ENCODE peak calls at places on chromosomes 3 and 15, in four cellular contexts. D is aorta, N is cardiac muscle cell, C is fibroblast of lung. E is an unnamed sample.

GRCh38 chr3:28949580-28949979 is 331.3 kb upstream of the RBMS3 start:
- DNase-seq in D (no peak), N (no peak), C (no peak), E (no peak)

GRCh38 chr15:77037475-77038209 is 33.3 kb downstream of the TSPAN3 start:
- DNase-seq in D (peak), N (no peak), C (no peak), E (no peak)

GRCh38 chr3:37308247-37308646 is 133.9 kb upstream of the LRRFIP2 start:
- DNase-seq in D (no peak), N (peak), C (peak), E (no peak)

GRCh38 chr3:172649987-172650386 is 60.9 kb downstream of the NCEH1 start:
- DNase-seq in D (no peak), N (peak), C (no peak), E (no peak)

GRCh38 chr3:185630182-185630622 is 44.1 kb downstream of the SENP2 start:
- DNase-seq in D (peak), N (peak), C (peak), E (no peak)

GRCh38 chr15:51232581-51232980 is 105.8 kb downstream of the CYP19A1 start:
- DNase-seq in D (no peak), N (no peak), C (no peak), E (no peak)

GRCh38 chr3:147943265-147943945 is 534.2 kb downstream of the ZIC1 start:
- DNase-seq in D (no peak), N (peak), C (peak), E (no peak)

GRCh38 chr3:177459397-177459796 is 262.1 kb upstream of the TBL1XR1 start:
- DNase-seq in D (no peak), N (peak), C (peak), E (no peak)

GRCh38 chr3:32405155-32405554 is 13.5 kb downstream of the CMTM7 start:
- DNase-seq in D (no peak), N (peak), C (peak), E (no peak)

GRCh38 chr3:18812316-18812715 is 336.0 kb upstream of the KCNH8 start:
- DNase-seq in D (no peak), N (peak), C (peak), E (no peak)

GRCh38 chr3:126117786-126118185 is 33.9 kb upstream of the SLC41A3 start:
- DNase-seq in D (peak), N (no peak), C (no peak), E (no peak)

GRCh38 chr3:125143982-125144652 is 68.4 kb downstream of the SLC12A8 start:
- DNase-seq in D (no peak), N (peak), C (peak), E (no peak)

GRCh38 chr3:57791245-57791644 is 35.1 kb downstream of the SLMAP start:
- DNase-seq in D (no peak), N (peak), C (no peak), E (peak)

GRCh38 chr3:124142389-124142970 is 150.6 kb upstream of the ROPN1 start:
- DNase-seq in D (no peak), N (no peak), C (peak), E (no peak)

GRCh38 chr3:113514265-113514769 is 639 bp downstream of the SPICE1 start:
- DNase-seq in D (no peak), N (no peak), C (peak), E (no peak)

GRCh38 chr3:192409203-192409837 is 318.0 kb downstream of the FGF12 start:
- DNase-seq in D (peak), N (peak), C (peak), E (no peak)

GRCh38 chr3:187290561-187290960 is 976 bp downstream of the MASP1 start:
- DNase-seq in D (no peak), N (no peak), C (no peak), E (no peak)

GRCh38 chr3:53102601-53103147 is 27.6 kb downstream of the RFT1 start:
- DNase-seq in D (no peak), N (no peak), C (no peak), E (peak)

DNA sequence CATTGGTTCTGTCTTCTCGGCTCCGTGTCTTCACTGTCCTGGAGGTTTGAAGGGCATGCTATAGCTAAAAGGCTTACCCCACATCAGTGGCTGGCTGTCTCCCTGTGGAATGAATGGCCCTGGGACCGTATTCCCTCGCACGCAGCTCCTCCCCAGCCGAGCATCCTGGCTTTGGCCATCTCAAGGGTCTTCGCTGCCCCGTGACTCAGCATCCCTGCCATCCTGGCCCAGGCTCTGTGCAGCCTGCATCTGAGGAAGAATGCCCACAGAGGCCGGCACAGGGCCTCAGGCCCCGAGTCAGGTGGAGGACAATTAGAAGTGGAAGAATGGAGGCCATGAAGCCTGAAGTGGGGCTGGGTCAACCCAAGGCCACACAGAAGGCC is 11.0 kb downstream of the LOXL1 start:
- DNase-seq in D (peak), N (no peak), C (no peak), E (no peak)
- H3K4me3 ChIP-seq in D (no peak), N (no peak), C (no peak), E (no peak)

GRCh38 chr15:79965836-79966630 is 5.0 kb downstream of the BCL2A1 start:
- DNase-seq in D (no peak), N (no peak), C (peak), E (no peak)
- H3K4me3 ChIP-seq in D (no peak), N (no peak), C (no peak), E (peak)

GRCh38 chr15:49427369-49427768 is 4.3 kb downstream of the FGF7 start:
- DNase-seq in D (no peak), N (no peak), C (no peak), E (no peak)
- H3K4me3 ChIP-seq in D (no peak), N (no peak), C (peak), E (no peak)

GRCh38 chr3:61236556-61236955 is 14.7 kb downstream of the FHIT start:
- DNase-seq in D (no peak), N (no peak), C (no peak), E (no peak)
- H3K4me3 ChIP-seq in D (no peak), N (no peak), C (no peak), E (no peak)

GRCh38 chr15:32898414-32898813 is 180.6 kb downstream of the GREM1 start:
- DNase-seq in D (no peak), N (no peak), C (no peak), E (no peak)
- H3K4me3 ChIP-seq in D (no peak), N (no peak), C (no peak), E (no peak)

DNA sequence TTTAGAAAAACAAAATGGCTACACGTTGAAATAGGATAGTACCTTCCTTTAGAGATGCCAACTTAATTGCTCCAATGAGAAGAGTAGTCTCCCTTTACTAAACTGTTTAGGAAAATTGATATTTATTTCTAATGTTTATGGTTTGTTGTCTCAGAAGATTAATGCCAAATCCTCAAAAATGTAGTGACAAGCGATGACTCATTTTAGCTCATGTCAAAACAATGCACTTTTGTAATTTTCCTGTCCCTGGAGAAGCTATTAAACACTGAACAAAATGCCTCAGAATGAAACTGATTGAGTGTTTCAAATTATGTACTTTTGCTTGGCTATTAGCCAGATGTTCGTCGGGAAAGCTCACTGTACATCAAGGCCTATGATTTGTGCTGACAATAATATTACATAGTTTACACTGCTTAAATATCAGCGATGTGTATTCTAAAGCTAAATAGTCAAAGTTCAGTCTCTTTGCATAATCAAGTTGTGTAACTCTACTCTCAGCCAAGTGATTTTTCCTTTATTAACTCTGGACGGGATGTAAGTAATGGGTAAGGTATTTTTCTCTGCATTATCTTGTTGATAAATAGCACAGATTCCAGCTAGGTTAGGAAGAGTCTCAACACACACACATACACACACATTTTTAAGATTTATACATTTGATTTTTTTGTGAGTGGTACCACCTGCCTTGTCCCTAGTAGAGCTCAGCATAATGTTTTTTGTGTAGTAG is 83.7 kb downstream of the CMSS1 start:
- DNase-seq in D (no peak), N (peak), C (peak), E (no peak)
- H3K4me3 ChIP-seq in D (no peak), N (no peak), C (peak), E (no peak)

E was measured in HL-60.